ENCODE peak calls at places on chromosomes 5 and 9, in eight cellular contexts. One of them, this sample, is unnamed.

GRCh38 chr5:132237141-132237540 is 9.5 kb upstream of the P4HA2 start:
- DNase-seq in fibroblast of pulmonary artery: no peak
- DNase-seq in T follicular helper cell: no peak
- DNase-seq in hypothalamus: no peak
- DNase-seq in cardiac muscle cell: no peak
- DNase-seq in T-helper 9 cell: no peak
- DNase-seq in NCI-H446: no peak
- DNase-seq in effector CD4-positive, alpha-beta T cell: no peak
- DNase-seq in this sample: no peak

GRCh38 chr5:73284985-73285384 is 112.0 kb downstream of the TMEM174 start:
- DNase-seq in fibroblast of pulmonary artery: no peak
- DNase-seq in T follicular helper cell: no peak
- DNase-seq in hypothalamus: no peak
- DNase-seq in cardiac muscle cell: no peak
- DNase-seq in T-helper 9 cell: no peak
- DNase-seq in NCI-H446: no peak
- DNase-seq in effector CD4-positive, alpha-beta T cell: no peak
- DNase-seq in this sample: no peak

GRCh38 chr9:35079041-35079425 is 709 bp downstream of the FANCG start:
- DNase-seq in fibroblast of pulmonary artery: no peak
- DNase-seq in T follicular helper cell: no peak
- DNase-seq in hypothalamus: no peak
- DNase-seq in cardiac muscle cell: no peak
- DNase-seq in T-helper 9 cell: no peak
- DNase-seq in NCI-H446: no peak
- DNase-seq in effector CD4-positive, alpha-beta T cell: no peak
- DNase-seq in this sample: no peak

GRCh38 chr5:170570492-170570891 is 66.7 kb downstream of the KCNIP1 start:
- DNase-seq in fibroblast of pulmonary artery: no peak
- DNase-seq in T follicular helper cell: no peak
- DNase-seq in hypothalamus: no peak
- DNase-seq in cardiac muscle cell: no peak
- DNase-seq in T-helper 9 cell: no peak
- DNase-seq in NCI-H446: no peak
- DNase-seq in effector CD4-positive, alpha-beta T cell: no peak
- DNase-seq in this sample: no peak

GRCh38 chr5:168798065-168799023 is 219.2 kb upstream of the PANK3 start:
- DNase-seq in fibroblast of pulmonary artery: no peak
- DNase-seq in T follicular helper cell: no peak
- DNase-seq in hypothalamus: no peak
- DNase-seq in cardiac muscle cell: no peak
- DNase-seq in T-helper 9 cell: no peak
- DNase-seq in NCI-H446: no peak
- DNase-seq in effector CD4-positive, alpha-beta T cell: no peak
- DNase-seq in this sample: no peak

GRCh38 chr5:149358294-149358651 is 427 bp downstream of the PCYOX1L start:
- DNase-seq in fibroblast of pulmonary artery: no peak
- DNase-seq in T follicular helper cell: peak; percentile 18
- DNase-seq in hypothalamus: no peak
- DNase-seq in cardiac muscle cell: peak; percentile 12
- DNase-seq in T-helper 9 cell: peak; percentile 23
- DNase-seq in NCI-H446: no peak
- DNase-seq in effector CD4-positive, alpha-beta T cell: peak; percentile 26
- DNase-seq in this sample: peak; percentile 28

GRCh38 chr9:116661037-116661954 is 25.8 kb upstream of the TRIM32 start:
- DNase-seq in fibroblast of pulmonary artery: peak; percentile 92
- DNase-seq in T follicular helper cell: no peak
- DNase-seq in hypothalamus: no peak
- DNase-seq in cardiac muscle cell: peak; percentile 90
- DNase-seq in T-helper 9 cell: no peak
- DNase-seq in NCI-H446: peak; percentile 48
- DNase-seq in effector CD4-positive, alpha-beta T cell: no peak
- DNase-seq in this sample: no peak

GRCh38 chr5:138305797-138306196 is 25.8 kb downstream of the CDC25C start:
- DNase-seq in fibroblast of pulmonary artery: no peak
- DNase-seq in T follicular helper cell: no peak
- DNase-seq in hypothalamus: no peak
- DNase-seq in cardiac muscle cell: no peak
- DNase-seq in T-helper 9 cell: no peak
- DNase-seq in NCI-H446: peak; percentile 57
- DNase-seq in effector CD4-positive, alpha-beta T cell: no peak
- DNase-seq in this sample: no peak

This sample was measured in T-cell.